ENCODE peak calls at places on chromosomes 16 and 17, in eight cellular contexts. D is AG09309; L is aorta; W is H7; H is AG04449; V is CD8-positive, alpha-beta T cell; Q is fibroblast of pulmonary artery; E is vagina. F is an unnamed sample.

GRCh38 chr17:57785032-57785431 is 39.9 kb upstream of the CCDC182 start:
- DNase-seq in D (no peak), L (no peak), W (no peak), H (no peak), V (no peak), Q (peak), E (no peak), F (no peak)

GRCh38 chr17:4082136-4082924 is 60.5 kb downstream of the ZZEF1 start:
- DNase-seq in D (no peak), L (no peak), W (no peak), H (no peak), V (no peak), Q (no peak), E (no peak), F (no peak)

GRCh38 chr17:66670211-66670610 is 164.7 kb upstream of the CACNG5 start:
- DNase-seq in D (no peak), L (no peak), W (no peak), H (no peak), V (no peak), Q (no peak), E (no peak), F (no peak)

GRCh38 chr17:6643460-6644125 is 2.7 kb downstream of the TXNDC17 start:
- DNase-seq in D (peak), L (no peak), W (no peak), H (no peak), V (no peak), Q (no peak), E (no peak), F (no peak)

GRCh38 chr17:15384142-15384803 is 42.9 kb upstream of the TEKT3 start:
- DNase-seq in D (no peak), L (no peak), W (no peak), H (no peak), V (no peak), Q (peak), E (peak), F (no peak)

GRCh38 chr16:69481901-69482341 is 57.5 kb downstream of the CYB5B start:
- DNase-seq in D (no peak), L (peak), W (peak), H (no peak), V (no peak), Q (peak), E (no peak), F (no peak)

GRCh38 chr17:76382305-76382802 is 2.1 kb upstream of the SPHK1 start:
- DNase-seq in D (no peak), L (peak), W (peak), H (no peak), V (no peak), Q (no peak), E (no peak), F (no peak)

GRCh38 chr16:30377812-30378235 is 3.2 kb downstream of the MYL11 start:
- DNase-seq in D (no peak), L (peak), W (peak), H (no peak), V (peak), Q (peak), E (peak), F (peak)

GRCh38 chr16:85402910-85403692 is 210.0 kb upstream of the GSE1 start:
- DNase-seq in D (no peak), L (peak), W (peak), H (no peak), V (no peak), Q (peak), E (no peak), F (no peak)

GRCh38 chr17:78986048-78986648 is 6.4 kb upstream of the LGALS3BP start:
- DNase-seq in D (no peak), L (no peak), W (no peak), H (no peak), V (no peak), Q (peak), E (no peak), F (no peak)

GRCh38 chr17:44971776-44972483 is 3.8 kb upstream of the C1QL1 start:
- DNase-seq in D (no peak), L (no peak), W (peak), H (peak), V (no peak), Q (no peak), E (no peak), F (no peak)

GRCh38 chr17:82097919-82098168 is 192 bp downstream of the FASN start:
- DNase-seq in D (no peak), L (no peak), W (no peak), H (no peak), V (no peak), Q (no peak), E (no peak), F (no peak)

GRCh38 chr17:30952645-30953393 is 18.0 kb upstream of the RNF135 start:
- DNase-seq in D (no peak), L (peak), W (no peak), H (no peak), V (no peak), Q (no peak), E (no peak), F (no peak)

GRCh38 chr17:40139566-40140058 is 725 bp upstream of the CASC3 start:
- DNase-seq in D (no peak), L (no peak), W (no peak), H (no peak), V (no peak), Q (no peak), E (no peak), F (peak)

GRCh38 chr17:15240617-15241016 is 24.5 kb downstream of the PMP22 start:
- DNase-seq in D (no peak), L (no peak), W (no peak), H (no peak), V (no peak), Q (no peak), E (no peak), F (no peak)

GRCh38 chr17:13508916-13509315 is 92.8 kb downstream of the HS3ST3A1 start:
- DNase-seq in D (no peak), L (no peak), W (no peak), H (no peak), V (no peak), Q (peak), E (no peak), F (no peak)

GRCh38 chr17:56863974-56864373 is 30.0 kb downstream of the DGKE start:
- DNase-seq in D (no peak), L (no peak), W (no peak), H (no peak), V (no peak), Q (no peak), E (no peak), F (no peak)

GRCh38 chr16:68910051-68910450 is 66.7 kb downstream of the TANGO6 start:
- DNase-seq in D (no peak), L (no peak), W (no peak), H (no peak), V (no peak), Q (no peak), E (no peak), F (no peak)

GRCh38 chr16:46757339-46758050 is 9.4 kb upstream of the MYLK3 start:
- DNase-seq in D (no peak), L (no peak), W (peak), H (no peak), V (no peak), Q (no peak), E (no peak), F (no peak)

GRCh38 chr17:10003705-10004104 is 98.6 kb upstream of the RCVRN start:
- DNase-seq in D (no peak), L (no peak), W (no peak), H (no peak), V (no peak), Q (no peak), E (no peak), F (no peak)

GRCh38 chr17:83122834-83123233 is 43.4 kb downstream of the METRNL start:
- DNase-seq in D (peak), L (peak), W (peak), H (no peak), V (no peak), Q (no peak), E (no peak), F (no peak)

GRCh38 chr17:15408803-15409202 is 58.6 kb downstream of the CDRT4 start:
- DNase-seq in D (no peak), L (no peak), W (no peak), H (no peak), V (no peak), Q (no peak), E (no peak), F (no peak)

GRCh38 chr16:67636713-67637112 is 8.2 kb upstream of the CARMIL2 start:
- DNase-seq in D (no peak), L (peak), W (no peak), H (no peak), V (no peak), Q (no peak), E (no peak), F (no peak)

GRCh38 chr16:84041881-84042280 is 714 bp downstream of the SLC38A8 start:
- DNase-seq in D (no peak), L (peak), W (peak), H (no peak), V (no peak), Q (no peak), E (no peak), F (no peak)

GRCh38 chr16:54145881-54146280 is 140.7 kb downstream of the IRX3 start:
- DNase-seq in D (no peak), L (no peak), W (no peak), H (no peak), V (no peak), Q (no peak), E (no peak), F (no peak)

GRCh38 chr17:69555056-69555455 is 140.6 kb downstream of the MAP2K6 start:
- DNase-seq in D (no peak), L (no peak), W (no peak), H (no peak), V (no peak), Q (no peak), E (no peak), F (no peak)

GRCh38 chr16:57178793-57179212 is 7.0 kb downstream of the PSME3IP1 start:
- DNase-seq in D (no peak), L (no peak), W (peak), H (no peak), V (no peak), Q (no peak), E (no peak), F (no peak)

GRCh38 chr16:23863511-23864422 is 28.0 kb downstream of the PRKCB start:
- DNase-seq in D (no peak), L (no peak), W (no peak), H (no peak), V (no peak), Q (no peak), E (no peak), F (peak)

GRCh38 chr17:69375229-69375628 is 39.3 kb upstream of the MAP2K6 start:
- DNase-seq in D (no peak), L (no peak), W (no peak), H (no peak), V (no peak), Q (no peak), E (no peak), F (no peak)

GRCh38 chr17:79577485-79578187 is 33.2 kb downstream of the RBFOX3 start:
- DNase-seq in D (no peak), L (peak), W (no peak), H (no peak), V (no peak), Q (no peak), E (no peak), F (no peak)

GRCh38 chr17:65886240-65886639 is 305.7 kb downstream of the CEP112 start:
- DNase-seq in D (peak), L (no peak), W (no peak), H (peak), V (no peak), Q (peak), E (no peak), F (no peak)

GRCh38 chr16:57591086-57591869 is 37.2 kb upstream of the ADGRG1 start:
- DNase-seq in D (peak), L (peak), W (peak), H (no peak), V (peak), Q (peak), E (peak), F (no peak)

GRCh38 chr17:42414782-42415409 is 8.2 kb downstream of the CAVIN1 start:
- DNase-seq in D (no peak), L (no peak), W (peak), H (no peak), V (peak), Q (no peak), E (no peak), F (peak)
- H3K4me3 ChIP-seq in D (no peak), L (no peak), W (no peak), H (no peak), V (no peak), Q (no peak), E (peak), F (peak)

GRCh38 chr16:10181196-10182162 is 749 bp downstream of the GRIN2A start:
- DNase-seq in D (no peak), L (peak), W (peak), H (no peak), V (no peak), Q (peak), E (no peak), F (no peak)

GRCh38 chr16:10180042-10180770 is 2.0 kb downstream of the GRIN2A start:
- DNase-seq in D (no peak), L (no peak), W (no peak), H (no peak), V (no peak), Q (no peak), E (no peak), F (no peak)

GRCh38 chr16:10178079-10178478 is 4.1 kb downstream of the GRIN2A start:
- DNase-seq in D (no peak), L (no peak), W (no peak), H (no peak), V (no peak), Q (no peak), E (no peak), F (no peak)

GRCh38 chr16:10182186-10182683 is at the start of gene GRIN2A:
- DNase-seq in D (no peak), L (peak), W (peak), H (no peak), V (no peak), Q (no peak), E (no peak), F (no peak)

DNA sequence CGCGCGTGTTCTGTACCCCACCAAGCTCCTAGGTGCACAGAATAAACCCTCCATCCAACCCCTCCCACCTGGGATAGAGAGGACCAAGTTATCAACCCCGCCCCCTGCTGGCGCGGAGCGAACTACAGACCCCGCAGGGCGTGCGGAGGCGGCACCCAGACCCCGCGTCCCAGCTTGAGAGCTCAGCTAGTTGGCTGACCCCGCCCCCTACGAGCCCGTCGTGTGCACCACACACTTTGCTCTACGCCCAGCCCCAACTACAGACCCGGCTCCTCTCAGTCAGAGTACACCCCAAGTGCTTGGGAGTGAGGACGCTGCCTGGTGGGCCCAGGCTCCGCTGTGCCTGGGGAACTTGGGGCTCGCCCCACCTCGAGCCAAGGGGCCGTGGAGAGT is 1.5 kb downstream of the GRIN2A start:
- DNase-seq in D (no peak), L (peak), W (peak), H (no peak), V (no peak), Q (peak), E (no peak), F (no peak)
- H3K4me3 ChIP-seq in D (no peak), L (no peak), W (peak), H (no peak), V (no peak), Q (no peak), E (peak), F (no peak)

DNA sequence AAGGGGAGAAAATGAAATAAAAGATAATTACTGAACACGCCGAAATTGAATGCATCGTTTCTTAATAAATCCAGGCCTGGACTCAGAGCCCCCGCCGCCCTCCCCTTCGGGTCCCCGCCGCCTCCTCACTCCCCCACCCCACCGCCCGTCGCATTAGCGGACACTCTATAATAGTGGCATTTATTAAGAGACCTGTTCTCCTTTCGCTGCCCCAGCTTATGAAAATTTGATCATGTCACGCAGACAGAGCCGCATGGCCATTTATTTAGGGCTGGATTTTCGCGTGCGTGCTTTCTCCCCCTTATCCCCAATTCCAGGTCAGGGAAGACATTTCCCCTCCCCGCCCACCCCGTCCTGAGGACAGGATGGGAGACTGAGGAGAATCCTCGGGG is 6.3 kb upstream of the HOXB2 start:
- DNase-seq in D (no peak), L (no peak), W (no peak), H (no peak), V (no peak), Q (no peak), E (no peak), F (no peak)
- H3K4me3 ChIP-seq in D (no peak), L (no peak), W (no peak), H (peak), V (no peak), Q (no peak), E (no peak), F (no peak)

GRCh38 chr16:51150159-51150893 is 744 bp downstream of the SALL1 start:
- DNase-seq in D (no peak), L (no peak), W (peak), H (no peak), V (no peak), Q (no peak), E (no peak), F (no peak)

GRCh38 chr16:51149251-51149661 is 1.8 kb downstream of the SALL1 start:
- DNase-seq in D (no peak), L (no peak), W (no peak), H (no peak), V (no peak), Q (no peak), E (no peak), F (no peak)

GRCh38 chr16:51148674-51149228 is 2.3 kb downstream of the SALL1 start:
- DNase-seq in D (no peak), L (no peak), W (no peak), H (no peak), V (no peak), Q (peak), E (no peak), F (no peak)

GRCh38 chr16:51150894-51151320 is at the start of gene SALL1:
- DNase-seq in D (no peak), L (no peak), W (no peak), H (no peak), V (no peak), Q (peak), E (no peak), F (no peak)

GRCh38 chr16:51149721-51150158 is 1.3 kb downstream of the SALL1 start:
- DNase-seq in D (no peak), L (no peak), W (peak), H (no peak), V (no peak), Q (no peak), E (no peak), F (no peak)
- H3K4me3 ChIP-seq in D (peak), L (no peak), W (peak), H (peak), V (no peak), Q (peak), E (peak), F (no peak)

GRCh38 chr17:21510686-21511367 is 134.7 kb downstream of the KCNJ12 start:
- DNase-seq in D (no peak), L (no peak), W (no peak), H (no peak), V (no peak), Q (no peak), E (peak), F (no peak)

GRCh38 chr17:21512307-21513011 is 136.3 kb downstream of the KCNJ12 start:
- DNase-seq in D (no peak), L (no peak), W (no peak), H (no peak), V (no peak), Q (no peak), E (no peak), F (no peak)

GRCh38 chr17:21511368-21512195 is 135.4 kb downstream of the KCNJ12 start:
- DNase-seq in D (peak), L (peak), W (peak), H (no peak), V (peak), Q (peak), E (no peak), F (no peak)

DNA sequence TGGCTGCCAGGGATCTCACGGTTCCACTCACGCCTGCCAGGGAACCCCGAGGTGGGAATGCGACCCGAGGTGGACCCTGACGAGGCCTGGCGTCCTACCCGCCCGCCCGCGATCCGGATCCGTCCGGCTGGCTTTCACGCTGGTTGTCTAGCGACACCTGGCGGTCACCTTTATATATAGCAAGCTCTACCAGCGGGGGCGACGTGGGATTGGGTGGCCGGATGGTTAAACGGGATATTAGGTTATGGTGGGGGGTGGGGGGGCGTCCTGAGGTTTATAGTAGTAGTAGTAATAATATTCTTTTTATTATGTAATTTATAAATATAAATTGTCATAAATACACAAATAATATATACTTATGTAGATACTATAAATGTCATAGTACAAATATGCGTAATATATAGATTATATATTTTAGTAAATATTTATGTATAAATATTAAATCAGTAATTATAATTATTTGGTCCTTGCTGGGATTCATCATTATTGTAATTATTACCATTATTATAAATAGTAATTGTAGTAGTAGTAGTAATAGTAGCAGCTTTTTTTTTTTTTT is 136.9 kb downstream of the KCNJ12 start:
- DNase-seq in D (peak), L (peak), W (peak), H (no peak), V (peak), Q (peak), E (no peak), F (peak)
- H3K4me3 ChIP-seq in D (peak), L (no peak), W (no peak), H (peak), V (no peak), Q (no peak), E (no peak), F (no peak)

GRCh38 chr17:29712677-29713076 is 90.0 kb upstream of the CORO6 start:
- DNase-seq in D (no peak), L (no peak), W (no peak), H (no peak), V (no peak), Q (no peak), E (no peak), F (no peak)
- H3K4me3 ChIP-seq in D (no peak), L (no peak), W (no peak), H (no peak), V (no peak), Q (no peak), E (no peak), F (no peak)

GRCh38 chr16:11225677-11226549 is 30.1 kb downstream of the SOCS1 start:
- DNase-seq in D (no peak), L (no peak), W (no peak), H (no peak), V (no peak), Q (no peak), E (no peak), F (no peak)
- H3K4me3 ChIP-seq in D (no peak), L (no peak), W (no peak), H (no peak), V (peak), Q (no peak), E (no peak), F (no peak)

F was measured in GM12864.